ENCODE peak calls at places on chromosomes 3 and 15, in seven cellular contexts. K is PC-3; N is CD8-positive, alpha-beta T cell; W is neuronal stem cell; O is foreskin fibroblast; D is mammary epithelial cell; C is CD8-positive, alpha-beta memory T cell. V is an unnamed sample.
A peak's percentile ranks its signal among the peaks of the same experiment; 100 is the strongest.

GRCh38 chr3:16402451-16402850 is 111.0 kb downstream of the RFTN1 start:
- DNase-seq in N (no peak), D (peak; percentile 77), C (no peak), O (peak; percentile 67), W (no peak), K (peak; percentile 56), V (peak; percentile 60)

GRCh38 chr3:50466177-50466576 is 37.3 kb downstream of the CACNA2D2 start:
- DNase-seq in N (no peak), K (peak; percentile 9), O (no peak), C (no peak), W (no peak), D (no peak), V (no peak)

GRCh38 chr3:58973796-58974195 is 76.0 kb downstream of the CFAP20DC start:
- DNase-seq in C (no peak), W (no peak), K (no peak), O (peak; percentile 34), D (no peak), N (no peak), V (no peak)

GRCh38 chr15:82540055-82540983 is at the start of gene RPS17:
- DNase-seq in N (peak; percentile 98), O (peak; percentile 98), D (peak; percentile 96), K (peak; percentile 96), C (peak; percentile 98), W (peak; percentile 92), V (peak; percentile 95)

GRCh38 chr15:95017950-95018349 is 786.6 kb downstream of the MCTP2 start:
- DNase-seq in N (no peak), W (no peak), C (no peak), K (peak; percentile 8), D (peak; percentile 13), O (no peak), V (no peak)

GRCh38 chr3:107204121-107204520 is 173.1 kb upstream of the CCDC54 start:
- DNase-seq in W (no peak), C (no peak), O (no peak), N (no peak), K (no peak), D (no peak), V (no peak)

GRCh38 chr3:4350789-4351163 is 47.6 kb downstream of the SETMAR start:
- DNase-seq in D (peak; percentile 41), N (peak; percentile 49), W (peak; percentile 43), K (peak; percentile 76), O (peak; percentile 75), C (peak; percentile 65), V (peak; percentile 67)

GRCh38 chr3:47646362-47646761 is 67.7 kb upstream of the CSPG5 start:
- DNase-seq in C (no peak), O (no peak), N (no peak), W (no peak), D (no peak), K (no peak), V (peak; percentile 88)

GRCh38 chr3:134449277-134449676 is 36.5 kb downstream of the ANAPC13 start:
- DNase-seq in K (peak; percentile 57), D (peak; percentile 45), C (no peak), N (no peak), W (no peak), O (peak; percentile 61), V (no peak)

GRCh38 chr3:5010706-5011554 is 31.7 kb downstream of the BHLHE40 start:
- DNase-seq in K (no peak), W (no peak), N (no peak), D (no peak), C (peak; percentile 56), O (peak; percentile 84), V (peak; percentile 78)

GRCh38 chr3:51894939-51895338 is 8.2 kb downstream of the IQCF1 start:
- DNase-seq in W (no peak), C (no peak), O (no peak), K (no peak), N (no peak), D (no peak), V (no peak)
- H3K4me3 ChIP-seq in W (no peak overlapping the region), C (no peak overlapping the region), O (no peak overlapping the region), K (no peak overlapping the region), N (no peak overlapping the region), D (no peak overlapping the region), V (no peak overlapping the region)

GRCh38 chr3:182683335-182684257 is 109.7 kb upstream of the ATP11B start:
- DNase-seq in N (peak; percentile 62), W (peak; percentile 73), O (peak; percentile 82), K (peak; percentile 93), D (peak; percentile 72), C (peak; percentile 42), V (peak; percentile 62)
- H3K4me3 ChIP-seq in N (peak overlapping the region; percentile 56), W (peak overlapping the region; percentile 57), O (no peak overlapping the region), K (peak overlapping the region; percentile 80), D (no peak overlapping the region), C (no peak overlapping the region), V (peak overlapping the region; percentile 60)

GRCh38 chr15:38074029-38074428 is 139.6 kb downstream of the TMCO5A start:
- DNase-seq in O (peak; percentile 52), K (peak; percentile 36), C (no peak), N (no peak), D (no peak), W (no peak), V (no peak)
- H3K4me3 ChIP-seq in O (no peak overlapping the region), K (peak overlapping the region; percentile 68), C (no peak overlapping the region), N (no peak overlapping the region), D (no peak overlapping the region), W (peak overlapping the region; percentile 48), V (no peak overlapping the region)

DNA sequence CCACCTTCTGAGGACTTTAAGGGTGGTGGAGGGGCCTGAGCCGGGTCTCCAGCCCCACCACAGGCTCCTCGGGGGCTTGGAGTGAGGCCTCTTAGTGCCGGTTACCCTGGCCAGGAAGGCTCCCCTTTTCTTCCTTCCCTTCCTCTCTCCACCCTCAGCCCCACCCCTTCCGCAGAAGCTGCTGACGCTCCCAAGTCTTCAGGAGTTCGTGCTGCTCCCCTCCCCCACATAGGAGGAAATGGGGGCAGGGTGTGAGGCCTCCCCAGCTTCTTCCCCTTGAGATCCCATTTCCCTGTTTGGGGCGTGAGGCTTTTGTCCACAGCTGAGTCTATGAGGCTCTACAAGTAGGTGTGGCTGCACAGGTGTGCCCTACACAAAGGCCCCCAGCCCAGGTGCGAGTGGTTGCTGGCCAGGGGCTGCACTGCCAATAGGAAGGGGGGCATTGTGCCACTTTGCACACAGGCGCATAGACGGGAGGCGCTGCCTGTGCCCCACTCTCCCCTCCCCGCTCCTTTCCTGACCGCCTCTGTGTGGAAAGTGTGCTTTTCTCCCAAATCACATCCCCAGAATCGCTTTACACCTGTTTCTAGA is 912 bp upstream of the CALML4 start:
- DNase-seq in K (no peak), C (no peak), W (no peak), D (no peak), O (no peak), N (no peak), V (no peak)
- H3K4me3 ChIP-seq in K (no peak overlapping the region), C (no peak overlapping the region), W (no peak overlapping the region), D (no peak overlapping the region), O (no peak overlapping the region), N (no peak overlapping the region), V (no peak overlapping the region)

GRCh38 chr3:158407844-158408517 is 163.0 kb upstream of the MLF1 start:
- DNase-seq in N (no peak), W (no peak), K (no peak), D (no peak), C (no peak), O (no peak), V (no peak)

GRCh38 chr3:158402590-158402989 is 168.4 kb upstream of the MLF1 start:
- DNase-seq in C (no peak), W (no peak), D (no peak), N (no peak), O (no peak), K (no peak), V (no peak)

GRCh38 chr3:158403013-158403412 is 168.0 kb upstream of the MLF1 start:
- DNase-seq in N (no peak), O (no peak), W (no peak), C (no peak), D (no peak), K (no peak), V (no peak)

GRCh38 chr3:158405507-158405906 is 165.5 kb upstream of the MLF1 start:
- DNase-seq in N (no peak), D (no peak), W (no peak), O (no peak), C (no peak), K (no peak), V (no peak)

GRCh38 chr3:158404319-158404718 is 166.7 kb upstream of the MLF1 start:
- DNase-seq in W (no peak), N (no peak), K (no peak), O (no peak), D (no peak), C (no peak), V (no peak)
- H3K4me3 ChIP-seq in W (no peak overlapping the region), N (no peak overlapping the region), K (no peak overlapping the region), O (no peak overlapping the region), D (no peak overlapping the region), C (no peak overlapping the region), V (no peak overlapping the region)

GRCh38 chr15:60392986-60393811 is 4.6 kb downstream of the ANXA2 start:
- DNase-seq in D (peak; percentile 100), C (no peak), O (peak; percentile 99), K (peak; percentile 97), W (no peak), N (no peak), V (peak; percentile 98)

GRCh38 chr15:60390231-60390630 is 7.6 kb downstream of the ANXA2 start:
- DNase-seq in O (peak; percentile 33), N (no peak), K (no peak), D (no peak), C (no peak), W (no peak), V (peak; percentile 55)

GRCh38 chr15:60392601-60392985 is 5.2 kb downstream of the ANXA2 start:
- DNase-seq in O (peak; percentile 79), N (no peak), C (peak; percentile 37), D (peak; percentile 87), K (peak; percentile 82), W (no peak), V (peak; percentile 90)

GRCh38 chr15:60390931-60391501 is 6.8 kb downstream of the ANXA2 start:
- DNase-seq in O (peak; percentile 95), C (no peak), W (peak; percentile 75), N (no peak), D (peak; percentile 92), K (peak; percentile 77), V (peak; percentile 91)

GRCh38 chr15:60391722-60392340 is 6.0 kb downstream of the ANXA2 start:
- DNase-seq in D (peak; percentile 21), O (peak; percentile 36), N (no peak), W (no peak), K (no peak), C (no peak), V (peak; percentile 22)
- H3K4me3 ChIP-seq in D (peak overlapping the region; percentile 25), O (peak overlapping the region; percentile 99), N (no peak overlapping the region), W (no peak overlapping the region), K (peak overlapping the region; percentile 67), C (no peak overlapping the region), V (peak overlapping the region; percentile 53)

GRCh38 chr3:11635671-11636371 is 7.9 kb downstream of the VGLL4 start:
- DNase-seq in D (no peak), W (no peak), N (no peak), C (no peak), K (no peak), O (peak; percentile 10), V (no peak)

GRCh38 chr3:11636372-11636760 is 7.3 kb downstream of the VGLL4 start:
- DNase-seq in W (no peak), O (no peak), N (no peak), C (no peak), K (no peak), D (peak; percentile 19), V (no peak)

GRCh38 chr3:11640009-11640673 is 3.6 kb downstream of the VGLL4 start:
- DNase-seq in D (no peak), N (no peak), W (no peak), C (no peak), O (no peak), K (no peak), V (no peak)

GRCh38 chr3:11638669-11639402 is 4.9 kb downstream of the VGLL4 start:
- DNase-seq in N (no peak), C (no peak), O (peak; percentile 35), D (peak; percentile 45), K (no peak), W (no peak), V (no peak)

GRCh38 chr3:11637901-11638668 is 5.6 kb downstream of the VGLL4 start:
- DNase-seq in W (no peak), N (no peak), D (peak; percentile 36), K (no peak), C (no peak), O (peak; percentile 76), V (peak; percentile 98)
- H3K4me3 ChIP-seq in W (no peak overlapping the region), N (no peak overlapping the region), D (peak overlapping the region; percentile 29), K (peak overlapping the region; percentile 17), C (no peak overlapping the region), O (peak overlapping the region; percentile 38), V (peak overlapping the region; percentile 47)

V was measured in AG10803.